ENCODE peak calls at places on chromosomes 13 and 19, in seven cellular contexts. G is activated CD4-positive, CD25-positive, alpha-beta regulatory T cell treated with anti-CD3 and anti-CD28 coated beads, Interleukin-2, amount 50 U/mL, for 16 hours; O is endothelial cell; Q is mammary epithelial cell; W is aorta; M is activated T-helper 1 cell treated with anti-CD3 and anti-CD28 coated beads, Interleukin-12 subunit alpha, Interleukin-12 subunit beta, Interleukin-2, Interleukin-4 antibody, amounts not matched to agents 30 ng/mL and 10 ng/mL and 1 ng/mL, durations not matched to agents 14 hours and 24 hours and 36 hours; B is lower leg skin. A is an unnamed sample.

GRCh38 chr13:76225815-76226489 is 589.8 kb downstream of the LMO7 start:
- DNase-seq in G (no peak), O (no peak), Q (no peak), W (peak), M (no peak), B (no peak), A (no peak)

GRCh38 chr13:46119883-46120614 is 15.2 kb upstream of the CPB2 start:
- DNase-seq in G (no peak), O (no peak), Q (peak), W (no peak), M (no peak), B (no peak), A (no peak)

GRCh38 chr13:34412817-34413365 is 529.2 kb upstream of the NBEA start:
- DNase-seq in G (no peak), O (no peak), Q (peak), W (no peak), M (no peak), B (no peak), A (no peak)

GRCh38 chr13:70424928-70425327 is 316.7 kb upstream of the KLHL1 start:
- DNase-seq in G (no peak), O (no peak), Q (no peak), W (no peak), M (no peak), B (no peak), A (no peak)

GRCh38 chr19:15323496-15324235 is 8.7 kb downstream of the BRD4 start:
- DNase-seq in G (no peak), O (no peak), Q (peak), W (peak), M (no peak), B (peak), A (no peak)

GRCh38 chr13:44904982-44905381 is 84.3 kb downstream of the NUFIP1 start:
- DNase-seq in G (no peak), O (no peak), Q (peak), W (peak), M (no peak), B (peak), A (no peak)

GRCh38 chr13:79647518-79647917 is 166.6 kb downstream of the NDFIP2 start:
- DNase-seq in G (no peak), O (no peak), Q (peak), W (no peak), M (no peak), B (no peak), A (no peak)

GRCh38 chr19:16335226-16335625 is 10.6 kb downstream of the KLF2 start:
- DNase-seq in G (no peak), O (no peak), Q (no peak), W (no peak), M (no peak), B (no peak), A (no peak)

GRCh38 chr19:8115805-8116396 is 33.5 kb downstream of the FBN3 start:
- DNase-seq in G (no peak), O (no peak), Q (no peak), W (no peak), M (no peak), B (no peak), A (no peak)

GRCh38 chr13:51999525-51999924 is 11.7 kb downstream of the ATP7B start:
- DNase-seq in G (no peak), O (no peak), Q (peak), W (peak), M (no peak), B (no peak), A (no peak)

GRCh38 chr19:374183-374885 is 29.7 kb upstream of the MIER2 start:
- DNase-seq in G (no peak), O (no peak), Q (peak), W (no peak), M (no peak), B (peak), A (no peak)

GRCh38 chr13:52002361-52002760 is 8.9 kb downstream of the ATP7B start:
- DNase-seq in G (no peak), O (no peak), Q (no peak), W (no peak), M (no peak), B (no peak), A (no peak)

GRCh38 chr19:47445937-47446402 is 25.7 kb downstream of the SLC8A2 start:
- DNase-seq in G (peak), O (peak), Q (no peak), W (peak), M (peak), B (peak), A (peak)

GRCh38 chr13:76944457-76944856 is 3.9 kb upstream of the ACOD1 start:
- DNase-seq in G (no peak), O (no peak), Q (peak), W (no peak), M (no peak), B (no peak), A (no peak)

GRCh38 chr19:3471954-3472655 is 8.2 kb downstream of the SMIM24 start:
- DNase-seq in G (no peak), O (peak), Q (no peak), W (peak), M (no peak), B (no peak), A (no peak)

GRCh38 chr19:51686171-51686570 is 7.0 kb upstream of the SPACA6 start:
- DNase-seq in G (no peak), O (no peak), Q (peak), W (no peak), M (no peak), B (no peak), A (no peak)

GRCh38 chr19:18385675-18386542 is at the start of gene GDF15:
- DNase-seq in G (no peak), O (peak), Q (peak), W (peak), M (no peak), B (peak), A (no peak)

GRCh38 chr13:99178636-99179035 is 22.0 kb upstream of the UBAC2 start:
- DNase-seq in G (no peak), O (no peak), Q (no peak), W (no peak), M (no peak), B (no peak), A (no peak)

GRCh38 chr13:32472194-32472621 is 44.3 kb upstream of the N4BP2L1 start:
- DNase-seq in G (no peak), O (no peak), Q (no peak), W (no peak), M (no peak), B (no peak), A (no peak)

GRCh38 chr13:50119593-50119992 is 104.3 kb downstream of the KCNRG start:
- DNase-seq in G (no peak), O (no peak), Q (no peak), W (no peak), M (no peak), B (no peak), A (no peak)

GRCh38 chr19:49065905-49066512 is 1.4 kb upstream of the NTF4 start:
- DNase-seq in G (no peak), O (no peak), Q (no peak), W (no peak), M (no peak), B (no peak), A (no peak)

GRCh38 chr19:30862876-30863275 is 486.4 kb downstream of the TSHZ3 start:
- DNase-seq in G (no peak), O (no peak), Q (no peak), W (no peak), M (no peak), B (peak), A (no peak)

GRCh38 chr13:78787189-78787588 is 128.2 kb upstream of the OBI1 start:
- DNase-seq in G (no peak), O (no peak), Q (no peak), W (no peak), M (no peak), B (no peak), A (no peak)

GRCh38 chr13:50075619-50076097 is 60.4 kb downstream of the KCNRG start:
- DNase-seq in G (no peak), O (no peak), Q (peak), W (no peak), M (no peak), B (no peak), A (no peak)

GRCh38 chr13:97072297-97072696 is 78.0 kb upstream of the OXGR1 start:
- DNase-seq in G (no peak), O (no peak), Q (no peak), W (no peak), M (no peak), B (no peak), A (no peak)

A was measured in H1.